ENCODE peak calls at places on chromosomes 12 and 14, in six cellular contexts. J, L, O, X, S and E are unnamed samples.

GRCh38 chr12:42961395-42961794 is 371.8 kb upstream of the PRICKLE1 start:
- DNase-seq in J (peak; percentile 83), L (peak; percentile 72), O (no peak), X (no peak), S (peak; percentile 55), E (no peak)

GRCh38 chr12:49335118-49335954 is 1.7 kb downstream of the C1QL4 start:
- DNase-seq in J (no peak), L (peak; percentile 32), O (no peak), X (no peak), S (no peak), E (no peak)

GRCh38 chr12:562634-563033 is 100.6 kb downstream of the NINJ2 start:
- DNase-seq in J (no peak), L (no peak), O (no peak), X (no peak), S (no peak), E (no peak)

GRCh38 chr12:89525002-89525823 is 617 bp upstream of the GALNT4 start:
- DNase-seq in J (peak; percentile 33), L (peak; percentile 57), O (peak; percentile 88), X (peak; percentile 52), S (peak; percentile 20), E (peak; percentile 66)

GRCh38 chr12:109877504-109878246 is 2.7 kb downstream of the GLTP start:
- DNase-seq in J (no peak), L (no peak), O (no peak), X (no peak), S (no peak), E (no peak)

GRCh38 chr14:81269100-81269978 is 48.6 kb upstream of the GTF2A1 start:
- DNase-seq in J (peak; percentile 77), L (no peak), O (no peak), X (no peak), S (peak; percentile 79), E (no peak)

GRCh38 chr12:111942557-111942956 is 70.4 kb downstream of the TMEM116 start:
- DNase-seq in J (peak; percentile 79), L (no peak), O (no peak), X (no peak), S (peak; percentile 82), E (no peak)

GRCh38 chr12:18683603-18684002 is 54.2 kb downstream of the PLCZ1 start:
- DNase-seq in J (peak; percentile 54), L (no peak), O (no peak), X (no peak), S (peak; percentile 38), E (no peak)

GRCh38 chr12:11693068-11693467 is 43.6 kb downstream of the ETV6 start:
- DNase-seq in J (no peak), L (no peak), O (no peak), X (peak; percentile 55), S (no peak), E (no peak)

GRCh38 chr14:72801381-72801812 is 92.5 kb downstream of the DPF3 start:
- DNase-seq in J (peak; percentile 92), L (no peak), O (no peak), X (no peak), S (peak; percentile 95), E (no peak)

GRCh38 chr12:107283652-107284051 is 190.3 kb upstream of the CRY1 start:
- DNase-seq in J (no peak), L (no peak), O (no peak), X (no peak), S (no peak), E (no peak)

GRCh38 chr14:37034410-37035285 is 137.8 kb downstream of the SLC25A21 start:
- DNase-seq in J (peak; percentile 7), L (no peak), O (no peak), X (no peak), S (peak; percentile 88), E (no peak)

GRCh38 chr12:121795029-121795977 is 1.8 kb upstream of the RHOF start:
- DNase-seq in J (peak; percentile 89), L (peak; percentile 70), O (peak; percentile 96), X (peak; percentile 92), S (peak; percentile 86), E (peak; percentile 75)

GRCh38 chr12:131333136-131333535 is 377.8 kb upstream of the SFSWAP start:
- DNase-seq in J (no peak), L (no peak), O (no peak), X (no peak), S (no peak), E (no peak)

GRCh38 chr14:99818503-99819036 is 25.4 kb downstream of the EML1 start:
- DNase-seq in J (no peak), L (no peak), O (no peak), X (no peak), S (no peak), E (no peak)

GRCh38 chr12:11901687-11902524 is 168.8 kb upstream of the BCL2L14 start:
- DNase-seq in J (no peak), L (no peak), O (no peak), X (no peak), S (no peak), E (no peak)

GRCh38 chr14:78950654-78951053 is 780.5 kb downstream of the NRXN3 start:
- DNase-seq in J (peak; percentile 65), L (no peak), O (no peak), X (no peak), S (peak; percentile 51), E (no peak)

GRCh38 chr14:64110832-64111231 is 183.3 kb downstream of the ESR2 start:
- DNase-seq in J (no peak), L (no peak), O (no peak), X (no peak), S (peak; percentile 16), E (no peak)

GRCh38 chr12:97229036-97229435 is 233.6 kb upstream of the RMST start:
- DNase-seq in J (no peak), L (no peak), O (no peak), X (no peak), S (no peak), E (no peak)

GRCh38 chr12:132395908-132396305 is 66.5 kb upstream of the GALNT9 start:
- DNase-seq in J (no peak), L (peak; percentile 53), O (peak; percentile 58), X (no peak), S (no peak), E (no peak)

GRCh38 chr12:104427547-104427938 is 29.2 kb upstream of the CHST11 start:
- DNase-seq in J (no peak), L (no peak), O (no peak), X (no peak), S (no peak), E (no peak)

GRCh38 chr12:116122639-116123038 is 154.9 kb downstream of the MED13L start:
- DNase-seq in J (no peak), L (no peak), O (no peak), X (no peak), S (no peak), E (no peak)

GRCh38 chr12:116125084-116125483 is 152.4 kb downstream of the MED13L start:
- DNase-seq in J (no peak), L (no peak), O (no peak), X (no peak), S (no peak), E (no peak)

GRCh38 chr12:116123511-116124258 is 153.8 kb downstream of the MED13L start:
- DNase-seq in J (peak; percentile 56), L (no peak), O (no peak), X (no peak), S (peak; percentile 73), E (no peak)

GRCh38 chr12:116125981-116126566 is 151.4 kb downstream of the MED13L start:
- DNase-seq in J (no peak), L (no peak), O (no peak), X (no peak), S (peak; percentile 51), E (no peak)

DNA sequence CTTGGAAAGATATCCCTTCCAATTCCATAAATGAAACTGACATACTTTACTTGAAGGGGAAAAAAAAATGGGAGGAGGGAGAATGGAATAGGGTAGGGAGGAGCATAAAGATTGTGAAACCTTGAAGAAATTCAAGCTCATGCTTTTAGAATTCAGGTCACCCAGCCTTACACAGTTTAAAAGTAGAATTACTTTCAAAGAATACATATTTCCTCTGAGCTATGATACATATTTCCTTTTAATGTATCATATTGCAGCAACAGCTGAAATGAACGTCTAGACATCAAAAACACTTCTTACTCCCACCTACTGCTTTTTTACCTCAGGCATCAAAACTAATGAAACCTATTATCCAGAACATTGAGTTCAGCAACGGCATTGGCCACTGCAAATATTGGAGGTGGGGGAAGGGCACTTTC is 156.0 kb downstream of the MED13L start:
- DNase-seq in J (peak; percentile 65), L (no peak), O (no peak), X (no peak), S (peak; percentile 46), E (no peak)
- H3K4me3 ChIP-seq in J (peak overlapping the region; percentile 18), L (no peak overlapping the region), O (no peak overlapping the region), X (no peak overlapping the region), S (peak overlapping the region; percentile 9), E (no peak overlapping the region)

DNA sequence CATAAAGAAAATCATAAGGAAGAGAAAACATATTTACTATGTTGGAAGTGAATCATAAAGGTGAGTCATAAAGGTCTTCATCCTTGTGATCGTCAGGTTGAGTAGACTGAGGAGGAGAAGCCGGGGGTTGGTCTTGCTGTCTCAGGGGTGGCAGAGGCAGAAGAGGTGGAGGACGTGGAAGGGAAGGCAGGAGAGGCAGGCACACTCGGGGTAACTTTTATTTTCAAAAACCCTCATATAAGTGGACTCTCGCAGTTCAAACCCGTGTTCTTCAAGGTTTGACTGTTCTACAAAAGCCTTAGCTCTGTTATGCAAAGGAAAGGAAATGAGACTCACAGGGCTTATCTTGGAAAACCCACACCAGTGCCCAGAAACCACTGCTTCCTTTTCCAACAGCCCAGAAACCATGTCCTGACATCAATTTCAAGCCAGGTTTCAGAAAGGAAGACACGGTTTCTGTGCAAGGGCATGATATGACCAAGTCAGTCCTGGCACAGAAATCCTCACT is 14.0 kb downstream of the SMCO2 start:
- DNase-seq in J (peak; percentile 84), L (no peak), O (no peak), X (no peak), S (peak; percentile 37), E (no peak)
- H3K4me3 ChIP-seq in J (peak overlapping the region; percentile 20), L (no peak overlapping the region), O (no peak overlapping the region), X (no peak overlapping the region), S (no peak overlapping the region), E (no peak overlapping the region)

GRCh38 chr14:48127674-48128073 is 452.3 kb upstream of the MDGA2 start:
- DNase-seq in J (no peak), L (no peak), O (no peak), X (no peak), S (no peak), E (no peak)
- H3K4me3 ChIP-seq in J (no peak overlapping the region), L (no peak overlapping the region), O (no peak overlapping the region), X (no peak overlapping the region), S (no peak overlapping the region), E (no peak overlapping the region)

DNA sequence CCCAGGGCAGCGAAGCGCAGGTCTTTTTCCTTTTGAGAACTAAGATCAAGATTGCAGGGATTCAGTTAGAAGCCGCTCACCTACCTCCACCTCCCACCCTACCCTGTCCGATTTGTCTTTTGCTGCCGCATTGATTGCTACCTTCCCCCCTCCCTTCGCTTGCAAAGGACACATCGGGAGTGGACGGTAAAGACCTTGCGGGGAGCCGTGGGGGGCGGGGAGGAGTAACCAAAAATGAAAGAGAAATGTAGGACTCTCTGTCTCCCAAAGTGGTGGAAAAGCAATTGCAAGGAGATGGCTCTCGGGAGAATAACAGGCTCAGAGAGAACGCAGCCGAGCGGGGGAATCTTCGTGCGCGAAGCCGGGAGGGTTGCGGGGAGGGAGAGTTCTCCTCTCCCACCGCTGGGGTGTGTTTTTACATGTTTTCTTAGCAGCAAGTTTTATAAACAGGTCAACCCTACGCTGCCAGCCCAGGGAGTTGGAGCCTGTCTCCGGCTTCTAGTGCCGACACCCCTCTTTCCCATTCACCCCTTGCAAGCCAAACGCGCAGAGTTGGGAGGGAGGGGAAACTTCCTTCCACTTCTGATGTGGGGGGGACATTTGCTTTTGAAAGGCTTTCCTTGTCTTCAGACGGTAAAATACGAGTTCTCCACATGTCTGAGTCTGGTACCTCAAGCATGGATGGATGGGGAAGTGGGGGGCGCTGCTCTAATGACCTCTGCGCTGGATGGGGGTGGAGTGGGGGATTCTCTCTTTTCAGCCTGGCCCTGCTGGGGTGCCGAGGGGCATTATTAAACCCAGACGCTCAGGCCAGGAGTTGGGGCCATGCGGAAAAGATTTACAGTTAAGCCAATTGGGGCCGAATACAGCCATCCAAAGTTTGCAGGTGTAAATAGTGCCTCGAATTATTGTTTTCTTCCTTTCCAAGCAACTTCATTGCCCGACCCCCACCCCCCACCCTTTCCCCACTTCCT is 8.9 kb upstream of the TBX3 start:
- DNase-seq in J (no peak), L (peak; percentile 61), O (no peak), X (no peak), S (no peak), E (no peak)
- H3K4me3 ChIP-seq in J (peak overlapping the region; percentile 53), L (peak overlapping the region; percentile 44), O (peak overlapping the region; percentile 21), X (peak overlapping the region; percentile 29), S (peak overlapping the region; percentile 52), E (no peak overlapping the region)